ENCODE peak calls at places on chromosomes 1 and 21, in four cellular contexts. I is mammary epithelial cell, X is esophagus squamous epithelium, U is IMR-90. W is an unnamed sample. For H3K4me1, the result is how much of the 10 kb centered on the place peaks cover.

GRCh38 chr1:160520582-160520981 is 2.5 kb downstream of the SLAMF6 start:
- DNase-seq in I (no peak), X (no peak), U (no peak), W (no peak)

GRCh38 chr1:193104496-193104905 is 713 bp downstream of the GLRX2 start:
- DNase-seq in I (peak), X (no peak), U (peak), W (no peak)

GRCh38 chr1:108896160-108897150 is 19.7 kb downstream of the GPSM2 start:
- DNase-seq in I (no peak), X (no peak), U (peak), W (no peak)

GRCh38 chr1:21622466-21623315 is 46.5 kb downstream of the RAP1GAP start:
- DNase-seq in I (peak), X (no peak), U (no peak), W (no peak)

GRCh38 chr1:6065093-6065878 is 19.6 kb downstream of the KCNAB2 start:
- DNase-seq in I (no peak), X (no peak), U (no peak), W (no peak)

GRCh38 chr1:14294860-14295259 is 303.6 kb upstream of the KAZN start:
- DNase-seq in I (no peak), X (no peak), U (no peak), W (no peak)

GRCh38 chr1:8663915-8664331 is 153.5 kb downstream of the RERE start:
- DNase-seq in I (no peak), X (no peak), U (peak), W (no peak)

GRCh38 chr1:161176468-161177111 is 717 bp downstream of the B4GALT3 start:
- DNase-seq in I (no peak), X (no peak), U (no peak), W (no peak)

GRCh38 chr1:152870831-152871730 is 7.0 kb upstream of the SMCP start:
- DNase-seq in I (peak), X (no peak), U (peak), W (no peak)

GRCh38 chr1:180360333-180361075 is 130.4 kb downstream of the LHX4 start:
- DNase-seq in I (peak), X (no peak), U (peak), W (no peak)

GRCh38 chr1:169361281-169361680 is 6.3 kb downstream of the NME7 start:
- DNase-seq in I (no peak), X (no peak), U (peak), W (no peak)

GRCh38 chr1:169364948-169365347 is 2.6 kb downstream of the NME7 start:
- DNase-seq in I (peak), X (no peak), U (no peak), W (no peak)

GRCh38 chr1:169367096-169367685 is 406 bp downstream of the NME7 start:
- DNase-seq in I (no peak), X (no peak), U (no peak), W (no peak)

GRCh38 chr1:169360415-169360814 is 7.2 kb downstream of the NME7 start:
- DNase-seq in I (no peak), X (no peak), U (peak), W (no peak)

GRCh38 chr1:169363046-169363756 is 4.4 kb downstream of the NME7 start:
- DNase-seq in I (peak), X (no peak), U (peak), W (peak)
- H3K4me1 ChIP-seq in I (under half), X (under half), U (under half), W (under half)

GRCh38 chr1:16143566-16144324 is 12.1 kb downstream of the EPHA2 start:
- DNase-seq in I (peak), X (no peak), U (no peak), W (no peak)

GRCh38 chr1:16145988-16146887 is 9.6 kb downstream of the EPHA2 start:
- DNase-seq in I (peak), X (no peak), U (peak), W (no peak)

GRCh38 chr1:16144325-16145029 is 11.4 kb downstream of the EPHA2 start:
- DNase-seq in I (no peak), X (no peak), U (no peak), W (no peak)

GRCh38 chr1:16146888-16147614 is 8.8 kb downstream of the EPHA2 start:
- DNase-seq in I (no peak), X (no peak), U (peak), W (no peak)

DNA sequence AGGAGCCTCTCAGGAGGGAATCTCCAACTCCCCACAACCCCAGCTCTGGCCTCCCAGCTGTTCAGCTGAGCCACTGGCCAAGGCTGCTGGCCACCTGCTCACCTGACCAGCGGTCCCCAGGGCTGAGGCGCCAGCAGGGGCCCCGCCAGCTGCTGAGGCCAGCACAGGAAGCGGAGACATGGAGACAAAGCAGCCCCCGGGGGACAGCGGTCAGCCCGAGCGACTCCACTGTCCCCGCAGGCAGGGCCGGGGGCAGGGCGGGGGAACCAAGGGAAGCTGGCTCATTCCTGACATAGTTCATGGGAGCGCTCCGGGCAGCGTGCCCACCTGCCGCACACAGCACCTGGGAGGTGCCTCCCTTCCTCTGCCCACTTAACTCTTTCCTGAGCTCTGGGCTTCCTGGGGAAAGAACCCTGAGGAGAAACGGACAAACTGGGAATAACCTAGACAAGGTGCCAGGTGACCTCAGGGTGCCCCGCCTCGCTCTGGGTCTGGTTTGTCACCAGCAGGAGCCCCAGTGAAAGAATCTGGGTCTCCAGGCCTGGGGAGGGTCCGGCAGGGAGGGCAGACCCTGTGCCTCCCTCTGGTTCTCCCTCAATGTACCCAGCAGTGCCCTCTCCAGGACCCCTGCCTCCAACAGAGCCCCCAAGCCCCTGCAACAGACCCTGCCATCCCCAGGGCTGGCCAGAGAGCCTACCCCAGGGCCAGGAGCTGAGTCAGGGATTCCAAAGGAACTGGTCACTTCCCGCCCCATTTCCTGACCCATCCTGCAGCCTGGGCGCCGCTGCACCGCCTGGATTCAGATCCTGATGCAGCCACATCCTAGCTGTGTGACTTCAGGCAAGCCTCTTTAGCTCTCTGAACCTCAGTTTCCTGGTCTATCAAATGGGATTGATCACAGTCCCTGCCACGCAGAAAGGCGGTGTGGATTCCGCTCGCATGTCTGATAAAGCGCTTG is 10.6 kb downstream of the EPHA2 start:
- DNase-seq in I (peak), X (no peak), U (peak), W (no peak)
- H3K4me1 ChIP-seq in I (half or more), X (half or more), U (under half), W (under half)

DNA sequence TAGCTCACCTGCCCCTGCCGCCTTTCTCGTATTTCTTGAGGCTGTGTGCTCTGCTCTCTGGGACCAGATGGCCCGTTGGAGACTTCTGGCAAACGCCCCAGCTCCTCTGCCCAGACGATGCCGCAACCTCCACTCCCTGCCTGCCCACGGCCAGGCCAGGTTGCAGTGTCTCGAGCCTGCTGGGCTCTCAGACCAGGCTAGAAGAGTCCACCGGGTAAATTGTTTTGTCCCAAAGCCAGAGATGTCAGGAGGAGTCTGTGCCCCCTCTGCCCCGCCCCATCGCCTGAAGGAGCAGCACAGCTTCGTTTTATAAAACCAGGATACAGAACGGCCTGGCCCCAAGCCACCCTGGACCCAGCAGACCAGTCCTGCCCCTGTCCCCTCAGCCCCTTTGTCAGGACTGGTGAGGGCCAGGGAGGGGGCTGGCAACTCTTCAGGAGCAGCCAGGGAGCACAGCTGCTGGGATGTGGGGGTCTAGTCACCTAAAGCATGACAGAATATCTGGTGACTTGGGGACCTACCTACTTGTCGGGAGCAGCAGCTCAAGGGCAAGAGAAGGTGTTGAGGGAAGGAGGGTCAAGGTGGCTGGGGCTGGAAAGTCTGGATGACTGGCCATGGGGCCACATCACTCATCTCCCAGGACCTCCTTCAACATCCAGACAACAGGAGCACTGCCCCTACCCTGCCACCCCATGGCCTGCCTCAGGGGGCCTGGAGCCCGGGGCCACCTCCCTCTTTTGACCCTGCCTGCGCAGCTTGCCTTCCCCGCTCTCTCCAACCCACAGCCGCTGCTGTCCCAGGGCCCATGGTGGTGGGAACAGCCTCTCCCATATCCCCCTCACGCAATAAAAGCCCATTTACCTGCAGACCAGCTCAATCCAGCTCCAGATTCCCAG is 33.9 kb upstream of the LBR start:
- DNase-seq in I (no peak), X (no peak), U (no peak), W (no peak)
- H3K4me1 ChIP-seq in I (under half), X (under half), U (under half), W (under half)

GRCh38 chr1:56575865-56576264 is 3.5 kb downstream of the PLPP3 start:
- DNase-seq in I (no peak), X (no peak), U (no peak), W (no peak)
- H3K4me1 ChIP-seq in I (under half), X (under half), U (under half), W (under half)

DNA sequence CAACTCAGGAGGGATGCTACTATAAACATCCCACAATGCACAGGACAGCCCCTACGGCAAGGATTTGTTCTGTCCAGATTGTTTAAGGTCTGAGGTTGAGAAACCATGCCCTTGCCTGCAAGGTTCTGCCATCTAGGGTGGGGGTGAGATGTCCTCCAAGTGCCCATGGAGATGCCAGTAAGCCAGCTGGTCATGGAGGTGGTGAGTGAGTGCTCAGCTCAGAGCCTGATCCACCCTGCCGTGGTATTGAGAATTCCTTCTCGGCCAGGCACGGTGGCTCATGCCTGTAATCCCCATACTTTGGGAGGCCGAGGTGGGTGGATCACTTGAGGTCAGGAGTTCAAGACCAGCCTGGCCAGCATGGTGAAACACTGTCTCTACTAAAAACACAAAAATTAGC is 13.3 kb upstream of the CTRC start:
- DNase-seq in I (no peak), X (no peak), U (no peak), W (no peak)
- H3K4me1 ChIP-seq in I (under half), X (under half), U (under half), W (under half)

GRCh38 chr1:2547210-2548067 is 8.7 kb upstream of the TNFRSF14 start:
- DNase-seq in I (no peak), X (no peak), U (no peak), W (peak)

GRCh38 chr1:2544093-2544874 is 11.9 kb upstream of the TNFRSF14 start:
- DNase-seq in I (no peak), X (no peak), U (no peak), W (no peak)

GRCh38 chr1:2546515-2547209 is 9.5 kb upstream of the TNFRSF14 start:
- DNase-seq in I (peak), X (peak), U (peak), W (peak)

GRCh38 chr1:2544875-2545638 is 11.1 kb upstream of the TNFRSF14 start:
- DNase-seq in I (no peak), X (no peak), U (no peak), W (no peak)

GRCh38 chr1:2545754-2546514 is 10.2 kb upstream of the TNFRSF14 start:
- DNase-seq in I (peak), X (peak), U (peak), W (peak)
- H3K4me1 ChIP-seq in I (under half), X (half or more), U (under half), W (half or more)

DNA sequence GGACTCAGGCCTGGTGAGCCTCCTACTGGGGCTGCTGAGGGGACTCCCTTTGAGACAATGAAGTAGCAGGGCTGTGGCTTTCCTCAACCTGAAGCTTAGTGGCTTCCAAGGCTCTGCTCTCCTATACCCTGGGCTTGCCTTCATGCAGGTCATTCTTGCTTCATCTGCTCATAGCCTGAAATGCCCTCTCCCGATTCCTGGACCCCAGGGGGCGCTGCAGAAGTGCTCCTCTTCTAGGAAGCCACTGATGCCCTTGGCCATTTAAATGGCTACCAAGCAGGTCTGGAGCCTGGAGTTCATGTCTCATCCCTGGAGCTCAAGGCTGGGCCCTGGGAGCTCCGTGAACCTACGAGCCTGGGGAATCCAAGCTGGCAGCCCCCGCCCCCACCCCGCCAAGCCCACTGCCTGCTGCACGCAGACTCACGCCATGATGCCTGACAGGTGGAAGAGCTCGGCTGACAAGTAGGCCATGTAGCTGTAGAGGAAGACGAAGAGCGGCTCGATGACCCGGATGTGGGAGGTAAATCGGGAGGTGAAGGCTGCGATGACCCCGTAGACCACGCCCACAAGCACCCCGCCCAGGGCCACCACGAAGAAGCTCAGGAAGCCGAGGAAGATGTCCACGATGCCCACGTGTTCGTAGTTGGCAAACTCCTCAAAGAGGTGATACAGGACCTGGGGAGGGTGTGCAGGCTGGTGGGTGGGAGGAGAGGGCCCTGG is 45.7 kb downstream of the SLC9A1 start:
- DNase-seq in I (no peak), X (no peak), U (no peak), W (no peak)
- H3K4me1 ChIP-seq in I (under half), X (under half), U (under half), W (under half)

GRCh38 chr1:204075116-204075636 is 2.3 kb downstream of the SOX13 start:
- DNase-seq in I (no peak), X (no peak), U (no peak), W (no peak)
- H3K4me1 ChIP-seq in I (under half), X (under half), U (under half), W (under half)

GRCh38 chr1:68121536-68121935 is 71.1 kb upstream of the DIRAS3 start:
- DNase-seq in I (peak), X (no peak), U (peak), W (no peak)

GRCh38 chr1:68119445-68119844 is 69.0 kb upstream of the DIRAS3 start:
- DNase-seq in I (no peak), X (no peak), U (no peak), W (no peak)

GRCh38 chr1:68116643-68117235 is 66.3 kb upstream of the DIRAS3 start:
- DNase-seq in I (peak), X (no peak), U (peak), W (peak)

GRCh38 chr1:68117416-68117815 is 67.0 kb upstream of the DIRAS3 start:
- DNase-seq in I (no peak), X (no peak), U (no peak), W (no peak)

DNA sequence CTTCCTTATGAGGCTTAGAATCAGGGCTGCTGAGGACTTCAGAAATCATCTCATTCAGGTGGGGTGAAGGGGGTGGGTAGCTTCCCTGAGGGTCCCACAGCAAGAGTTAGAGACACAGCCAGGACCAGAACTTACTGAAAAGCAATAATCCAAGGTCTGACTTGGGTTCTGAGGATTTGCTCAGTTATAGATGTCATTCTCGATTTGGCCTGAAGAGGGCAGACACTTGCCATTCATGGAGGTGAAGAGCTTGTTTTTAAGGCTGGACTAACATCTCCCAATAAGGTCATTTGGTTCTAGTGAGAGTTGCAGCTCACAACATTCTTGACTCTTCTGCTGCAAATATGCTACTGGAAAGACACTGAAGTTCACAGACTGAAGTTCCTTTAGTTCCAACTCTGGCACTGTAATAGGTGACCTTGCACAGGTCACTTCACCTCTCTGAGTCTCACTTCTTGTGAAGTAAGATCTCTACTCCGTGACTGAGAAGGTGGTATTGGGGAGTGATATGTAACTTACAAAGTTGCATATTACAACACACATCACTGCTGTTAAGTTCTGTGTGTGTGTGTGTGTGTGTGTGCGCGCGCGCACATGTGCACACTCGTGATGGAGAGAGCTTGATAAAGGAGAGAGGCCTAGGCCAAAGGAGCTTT is 69.8 kb upstream of the DIRAS3 start:
- DNase-seq in I (peak), X (no peak), U (peak), W (no peak)
- H3K4me1 ChIP-seq in I (under half), X (under half), U (under half), W (under half)

DNA sequence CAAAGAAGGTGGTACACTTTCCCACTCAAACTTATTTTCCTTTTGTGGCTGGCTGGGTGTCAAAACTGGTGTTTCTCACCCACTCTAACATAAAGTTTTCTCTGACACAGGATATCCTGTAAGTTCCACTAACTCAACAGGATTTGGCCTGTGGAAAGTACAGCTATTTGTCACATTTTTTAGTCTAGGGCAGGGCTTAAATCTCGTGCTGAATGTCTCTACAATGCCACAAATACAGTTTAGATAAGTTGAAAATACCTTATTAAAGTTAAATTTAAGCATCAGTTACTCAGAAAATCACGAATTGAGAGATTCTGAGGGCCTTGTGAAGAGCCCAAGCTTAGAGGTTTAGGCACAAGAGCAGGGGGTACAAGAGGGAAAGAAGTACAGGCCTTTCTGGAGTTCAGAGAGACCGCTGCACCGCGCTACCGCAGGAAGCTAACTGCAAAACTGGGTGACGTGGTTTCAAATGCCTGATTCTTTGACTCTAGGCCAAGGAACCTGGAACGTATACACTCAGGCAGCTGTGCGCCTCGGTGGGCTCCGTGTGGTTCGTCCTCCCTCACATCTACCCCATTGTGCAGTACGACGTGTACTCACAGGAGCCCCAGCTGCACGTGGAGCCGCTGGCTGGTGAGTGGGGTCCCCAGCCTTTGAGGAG is 23.4 kb upstream of the PWP2 start:
- DNase-seq in I (no peak), X (no peak), U (no peak), W (peak)
- H3K4me1 ChIP-seq in I (under half), X (under half), U (under half), W (half or more)

W was measured in CD8-positive, alpha-beta memory T cell.